ENCODE peak calls at places on chromosomes 2 and 18, in five cellular contexts. X is mesenchymal stem cell, W is H9, B is H1, F is neuronal stem cell. O is an unnamed sample.

GRCh38 chr18:68991281-68991680 is 193.4 kb downstream of the CCDC102B start:
- DNase-seq in W (no peak), B (no peak), X (peak; percentile 11), F (no peak), O (no peak)

GRCh38 chr2:66462196-66462825 is 27.4 kb downstream of the MEIS1 start:
- DNase-seq in X (peak; percentile 51), F (no peak), W (no peak), B (no peak), O (no peak)

GRCh38 chr2:113770929-113771328 is 14.5 kb upstream of the SLC35F5 start:
- DNase-seq in W (peak; percentile 55), X (no peak), F (no peak), B (no peak), O (peak; percentile 53)

GRCh38 chr18:79774111-79774510 is 23.6 kb upstream of the KCNG2 start:
- DNase-seq in W (no peak), X (no peak), F (no peak), B (no peak), O (no peak)

GRCh38 chr2:177331446-177331997 is 61.1 kb upstream of the AGPS start:
- DNase-seq in X (no peak), W (no peak), F (no peak), B (no peak), O (no peak)

GRCh38 chr2:12661472-12661871 is 55.3 kb upstream of the TRIB2 start:
- DNase-seq in F (no peak), X (no peak), W (no peak), B (no peak), O (peak; percentile 52)

GRCh38 chr2:180520206-180520605 is 460.2 kb upstream of the UBE2E3 start:
- DNase-seq in F (no peak), W (no peak), X (peak; percentile 45), B (no peak), O (no peak)

GRCh38 chr2:16653083-16653375 is 12.6 kb downstream of the CYRIA start:
- DNase-seq in B (no peak), X (no peak), W (no peak), F (no peak), O (no peak)

GRCh38 chr2:139721454-139721995 is 941.3 kb upstream of the NXPH2 start:
- DNase-seq in F (no peak), X (no peak), W (peak; percentile 64), B (peak; percentile 43), O (no peak)

GRCh38 chr18:48292229-48292628 is 117.0 kb downstream of the ZBTB7C start:
- DNase-seq in X (no peak), F (no peak), B (no peak), W (no peak), O (no peak)

GRCh38 chr2:171260471-171261424 is 100.1 kb upstream of the TLK1 start:
- DNase-seq in F (no peak), W (peak; percentile 42), X (no peak), B (peak; percentile 53), O (no peak)

GRCh38 chr18:72161686-72162085 is 382.5 kb downstream of the CBLN2 start:
- DNase-seq in F (no peak), X (no peak), W (no peak), B (no peak), O (no peak)

GRCh38 chr2:136112949-136113766 is 4.8 kb downstream of the CXCR4 start:
- DNase-seq in F (no peak), W (no peak), X (no peak), B (no peak), O (no peak)

GRCh38 chr2:205358351-205358815 is 323.9 kb upstream of the NRP2 start:
- DNase-seq in X (no peak), W (no peak), B (no peak), F (no peak), O (no peak)

GRCh38 chr18:57004366-57005121 is 142.3 kb upstream of the BOD1L2 start:
- DNase-seq in W (no peak), X (peak; percentile 57), F (no peak), B (no peak), O (no peak)

GRCh38 chr2:28360742-28361293 is 31.8 kb upstream of the FOSL2 start:
- DNase-seq in X (peak; percentile 86), W (no peak), B (no peak), F (no peak), O (peak; percentile 63)

GRCh38 chr2:26617259-26618083 is 23.7 kb downstream of the CIB4 start:
- DNase-seq in F (no peak), X (no peak), W (no peak), B (no peak), O (no peak)

GRCh38 chr18:41881285-41881684 is 73.7 kb upstream of the PIK3C3 start:
- DNase-seq in W (no peak), F (no peak), X (no peak), B (no peak), O (peak; percentile 3)

GRCh38 chr18:49476664-49477411 is 10.2 kb downstream of the C18orf32 start:
- DNase-seq in B (no peak), F (no peak), W (no peak), X (peak; percentile 87), O (peak; percentile 41)

GRCh38 chr2:128595763-128596452 is 277.2 kb upstream of the HS6ST1 start:
- DNase-seq in F (no peak), B (no peak), W (peak; percentile 17), X (no peak), O (no peak)

GRCh38 chr2:191202881-191203397 is 42.3 kb upstream of the MYO1B start:
- DNase-seq in W (no peak), X (peak; percentile 89), F (no peak), B (no peak), O (peak; percentile 9)

GRCh38 chr2:21413082-21413481 is 289.3 kb downstream of the TDRD15 start:
- DNase-seq in F (no peak), W (no peak), B (no peak), X (peak; percentile 89), O (no peak)

GRCh38 chr2:2846379-2847130 is 515.5 kb upstream of the MYT1L start:
- DNase-seq in W (no peak), X (no peak), F (no peak), B (no peak), O (no peak)

GRCh38 chr2:162113771-162114168 is 38.3 kb downstream of the GCG start:
- DNase-seq in F (no peak), B (no peak), X (peak; percentile 82), W (no peak), O (peak; percentile 79)

GRCh38 chr2:138359532-138359931 is 142.0 kb upstream of the SPOPL start:
- DNase-seq in X (no peak), W (no peak), F (no peak), B (no peak), O (no peak)

GRCh38 chr2:216142540-216142939 is 33.4 kb downstream of the XRCC5 start:
- DNase-seq in X (peak; percentile 41), B (no peak), W (no peak), F (no peak), O (no peak)

GRCh38 chr2:240139011-240139441 is 1.4 kb downstream of the OTOS start:
- DNase-seq in F (no peak), W (peak; percentile 18), B (no peak), X (no peak), O (no peak)

GRCh38 chr2:112848833-112849232 is 12.3 kb upstream of the IL1B start:
- DNase-seq in B (no peak), X (no peak), W (no peak), F (no peak), O (no peak)

GRCh38 chr2:8511868-8512612 is 169.8 kb upstream of the ID2 start:
- DNase-seq in B (no peak), F (no peak), W (no peak), X (peak; percentile 75), O (no peak)

DNA sequence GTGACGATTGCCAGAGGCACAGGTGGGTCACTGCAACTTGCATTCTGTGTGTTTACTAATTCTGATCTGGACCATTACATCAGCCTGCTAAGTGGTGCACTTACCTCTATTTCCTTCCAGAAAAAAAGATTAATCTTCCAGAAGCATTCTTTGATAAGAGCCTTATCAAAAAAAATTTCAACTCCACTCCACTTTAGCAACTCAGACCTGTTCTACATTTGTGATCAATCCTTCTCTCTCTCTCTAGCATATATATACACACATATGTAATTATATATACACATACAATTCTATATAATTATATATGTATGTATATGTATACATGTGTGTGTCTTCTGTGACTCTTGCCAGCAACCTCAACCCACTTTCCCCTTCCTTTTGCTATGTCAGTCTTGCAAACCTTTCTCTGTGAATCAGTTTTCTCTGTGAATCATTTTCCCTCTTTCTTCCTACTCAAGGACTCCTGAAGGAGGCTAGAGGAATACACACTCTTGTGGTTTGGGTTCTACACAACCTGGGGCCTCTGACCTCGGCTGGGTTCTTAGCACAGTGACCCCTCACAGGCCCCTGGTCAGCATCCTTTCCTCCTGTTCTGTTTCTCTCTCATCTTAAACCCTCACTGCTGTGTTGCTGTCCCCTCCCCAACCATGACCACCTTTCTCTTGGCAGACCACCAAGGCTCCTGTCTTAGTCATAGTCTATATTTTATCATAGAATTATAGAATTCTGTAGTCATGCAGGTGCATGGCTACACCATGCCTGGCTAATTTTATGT is 130.4 kb upstream of the PELI1 start:
- DNase-seq in B (no peak), W (no peak), F (no peak), X (no peak), O (no peak)
- H2AK5ac ChIP-seq in B (peak overlapping the region; percentile 89), W (no peak overlapping the region), F (no peak overlapping the region), X (peak overlapping the region; percentile 95), O (no peak overlapping the region)

GRCh38 chr2:60097298-60097697 is 456.2 kb downstream of the BCL11A start:
- DNase-seq in F (no peak), X (no peak), B (no peak), W (no peak), O (no peak)
- H2BK12ac ChIP-seq in F (no peak overlapping the region), X (no peak overlapping the region), B (no peak overlapping the region), W (no peak overlapping the region), O (peak overlapping the region; percentile 16)

GRCh38 chr2:58928942-58929341 is 687.8 kb upstream of the FANCL start:
- DNase-seq in X (no peak), W (no peak), B (no peak), F (no peak), O (no peak)

GRCh38 chr2:58926112-58926511 is 685.0 kb upstream of the FANCL start:
- DNase-seq in W (no peak), F (no peak), X (no peak), B (no peak), O (no peak)

GRCh38 chr2:58921676-58922075 is 680.6 kb upstream of the FANCL start:
- DNase-seq in F (no peak), B (no peak), X (no peak), W (no peak), O (no peak)

GRCh38 chr2:58923869-58924268 is 682.7 kb upstream of the FANCL start:
- DNase-seq in B (no peak), X (peak; percentile 85), F (no peak), W (no peak), O (peak; percentile 51)

GRCh38 chr2:58925676-58926081 is 684.6 kb upstream of the FANCL start:
- DNase-seq in B (no peak), X (no peak), W (no peak), F (no peak), O (no peak)
- H2AK5ac ChIP-seq in B (no peak overlapping the region), X (no peak overlapping the region), W (no peak overlapping the region), F (no peak overlapping the region), O (no peak overlapping the region)

GRCh38 chr2:182852787-182853186 is 13.7 kb downstream of the FRZB start:
- DNase-seq in B (no peak), W (no peak), F (no peak), X (no peak), O (no peak)
- H2BK12ac ChIP-seq in B (no peak overlapping the region), W (no peak overlapping the region), F (no peak overlapping the region), X (no peak overlapping the region), O (no peak overlapping the region)

GRCh38 chr2:36360063-36360462 is 4.5 kb downstream of the CRIM1 start:
- DNase-seq in W (no peak), X (no peak), B (no peak), F (no peak), O (peak; percentile 84)
- H2AK5ac ChIP-seq in W (no peak overlapping the region), X (no peak overlapping the region), B (no peak overlapping the region), F (no peak overlapping the region), O (no peak overlapping the region)

O was measured in trophoblast cell.